ENCODE peak calls at places on chromosomes 4 and X, in six cellular contexts. C is activated CD4-positive, alpha-beta T cell treated with anti-CD3 and anti-CD28 coated beads, Interleukin-2, amount 10 ng/mL, durations not matched to agents 7 days and 5 days; G is T-cell; I is iris pigment epithelial cell; P is NT2/D1; Q is right lobe of liver. W is an unnamed sample.

GRCh38 chr4:115274545-115274944 is 161.1 kb upstream of the NDST4 start:
- DNase-seq in C (no peak), G (no peak), P (no peak), I (no peak), Q (no peak), W (no peak)

GRCh38 chr4:154985673-154986072 is 204.6 kb downstream of the RBM46 start:
- DNase-seq in Q (no peak), P (no peak), G (no peak), C (no peak), I (peak; percentile 9), W (no peak)

GRCh38 chr4:6331018-6331417 is 61.4 kb downstream of the WFS1 start:
- DNase-seq in C (peak; percentile 37), I (peak; percentile 20), Q (no peak), G (no peak), P (no peak), W (peak; percentile 47)

GRCh38 chr4:78483811-78484210 is 67.8 kb upstream of the ANXA3 start:
- DNase-seq in I (no peak), G (no peak), Q (no peak), C (no peak), P (no peak), W (no peak)

GRCh38 chrX:46803140-46803539 is 33.7 kb upstream of the RP2 start:
- DNase-seq in G (no peak), I (no peak), P (no peak), Q (no peak), C (no peak), W (no peak)

GRCh38 chr4:47798165-47798564 is 39.7 kb downstream of the CORIN start:
- DNase-seq in I (no peak), G (no peak), Q (no peak), C (no peak), P (no peak), W (no peak)

GRCh38 chr4:87046111-87046510 is 111.3 kb downstream of the AFF1 start:
- DNase-seq in C (no peak), I (peak; percentile 79), Q (no peak), P (no peak), G (no peak), W (no peak)

GRCh38 chr4:183903021-183903760 is 1.9 kb upstream of the STOX2 start:
- DNase-seq in Q (no peak), I (no peak), P (no peak), C (no peak), G (no peak), W (no peak)

GRCh38 chrX:66632986-66633385 is 5.9 kb downstream of the EDA2R start:
- DNase-seq in Q (no peak), P (no peak), G (no peak), C (no peak), I (peak; percentile 51), W (no peak)

W was measured in activated CD4-positive, alpha-beta memory T cell treated with anti-CD3 and anti-CD28 coated beads, Interleukin-2, amount 10 ng/mL, durations not matched to agents 7 days and 5 days.